ENCODE peak calls at places on chromosomes 4 and X, in eight cellular contexts. Q, R, Z, K, D, A, T and B are unnamed samples.
A peak's percentile ranks its signal among the peaks of the same experiment; 100 is the strongest.

GRCh38 chr4:13151178-13151577 is 333.0 kb downstream of the RAB28 start:
- DNase-seq in Q (no peak), R (no peak), Z (no peak), K (no peak), D (no peak), A (no peak), T (no peak), B (no peak)

GRCh38 chr4:117447925-117448324 is 362.5 kb upstream of the TRAM1L1 start:
- DNase-seq in Q (no peak), R (no peak), Z (peak; percentile 7), K (no peak), D (no peak), A (no peak), T (no peak), B (no peak)

GRCh38 chr4:10173039-10173753 is 56.6 kb upstream of the WDR1 start:
- DNase-seq in Q (no peak), R (no peak), Z (no peak), K (peak; percentile 42), D (peak; percentile 82), A (no peak), T (peak; percentile 89), B (no peak)

GRCh38 chr4:46676364-46676763 is 232.7 kb downstream of the COX7B2 start:
- DNase-seq in Q (no peak), R (no peak), Z (no peak), K (no peak), D (no peak), A (no peak), T (no peak), B (no peak)

GRCh38 chrX:128992107-128992971 is 531.0 kb downstream of the SMARCA1 start:
- DNase-seq in Q (no peak), R (no peak), Z (no peak), K (no peak), D (no peak), A (no peak), T (no peak), B (peak; percentile 9)

GRCh38 chr4:166073783-166074182 is 200.7 kb downstream of the TLL1 start:
- DNase-seq in Q (no peak), R (no peak), Z (no peak), K (no peak), D (no peak), A (no peak), T (no peak), B (no peak)

GRCh38 chrX:67159437-67159836 is 384.4 kb upstream of the AR start:
- DNase-seq in Q (no peak), R (no peak), Z (no peak), K (no peak), D (no peak), A (no peak), T (no peak), B (no peak)

GRCh38 chr4:3391422-3391821 is 50.3 kb upstream of the HGFAC start:
- DNase-seq in Q (no peak), R (no peak), Z (no peak), K (no peak), D (no peak), A (no peak), T (no peak), B (no peak)

GRCh38 chrX:153643431-153644351 is 3.3 kb upstream of the DUSP9 start:
- DNase-seq in Q (peak; percentile 7), R (no peak), Z (no peak), K (no peak), D (no peak), A (peak; percentile 49), T (peak; percentile 41), B (peak; percentile 83)

GRCh38 chr4:60589425-60589824 is 610.7 kb upstream of the ADGRL3 start:
- DNase-seq in Q (no peak), R (no peak), Z (no peak), K (no peak), D (no peak), A (no peak), T (no peak), B (no peak)

GRCh38 chrX:14363719-14364118 is 165.6 kb upstream of the GLRA2 start:
- DNase-seq in Q (no peak), R (no peak), Z (no peak), K (no peak), D (peak; percentile 38), A (no peak), T (peak; percentile 42), B (no peak)

GRCh38 chr4:86935499-86935832 is 655 bp downstream of the AFF1 start:
- DNase-seq in Q (no peak), R (no peak), Z (peak; percentile 58), K (no peak), D (no peak), A (no peak), T (no peak), B (peak; percentile 42)

GRCh38 chr4:128854433-128854832 is 44.9 kb downstream of the JADE1 start:
- DNase-seq in Q (no peak), R (no peak), Z (peak; percentile 64), K (peak; percentile 72), D (no peak), A (no peak), T (peak; percentile 31), B (no peak)

GRCh38 chrX:119407681-119408080 is 8.5 kb downstream of the SLC25A43 start:
- DNase-seq in Q (no peak), R (no peak), Z (no peak), K (peak; percentile 2), D (no peak), A (no peak), T (peak; percentile 69), B (no peak)

GRCh38 chrX:133151320-133151719 is 54.4 kb upstream of the USP26 start:
- DNase-seq in Q (no peak), R (no peak), Z (no peak), K (no peak), D (peak; percentile 43), A (no peak), T (peak; percentile 14), B (no peak)

GRCh38 chrX:8647176-8647575 is 84.8 kb downstream of the ANOS1 start:
- DNase-seq in Q (no peak), R (no peak), Z (no peak), K (no peak), D (peak; percentile 67), A (no peak), T (no peak), B (no peak)

GRCh38 chrX:29671426-29671825 is 543.9 kb upstream of the MAGEB2 start:
- DNase-seq in Q (no peak), R (no peak), Z (no peak), K (no peak), D (no peak), A (no peak), T (no peak), B (no peak)

GRCh38 chrX:39289827-39290226 is 488.6 kb downstream of the MID1IP1 start:
- DNase-seq in Q (no peak), R (no peak), Z (no peak), K (no peak), D (no peak), A (no peak), T (no peak), B (no peak)

GRCh38 chr4:34676390-34676789 is 1567.9 kb downstream of the ARAP2 start:
- DNase-seq in Q (no peak), R (no peak), Z (no peak), K (no peak), D (no peak), A (no peak), T (no peak), B (no peak)

DNA sequence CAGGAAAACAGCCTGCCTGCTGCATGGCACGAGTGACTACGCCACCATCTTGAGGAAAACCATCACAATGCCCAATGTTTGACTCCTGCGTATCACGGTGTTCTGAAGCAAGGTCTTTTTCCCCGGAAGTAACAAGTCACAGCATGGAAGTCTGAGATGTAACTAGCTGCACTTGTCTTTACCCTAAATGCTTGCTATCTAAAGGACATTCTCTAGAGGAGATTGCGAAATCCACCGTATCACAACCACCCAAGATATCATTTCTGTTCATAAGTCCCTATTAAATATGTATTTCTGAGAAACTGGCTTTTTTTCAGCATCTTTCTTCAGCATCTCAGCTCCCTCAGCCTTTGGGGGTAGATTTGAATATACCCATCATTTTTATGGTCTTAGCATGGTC is 1565.1 kb downstream of the ARAP2 start:
- DNase-seq in Q (no peak), R (no peak), Z (no peak), K (no peak), D (no peak), A (no peak), T (no peak), B (no peak)
- H3K27ac ChIP-seq in Q (no peak overlapping the region), R (no peak overlapping the region), Z (no peak overlapping the region), K (no peak overlapping the region), D (no peak overlapping the region), A (no peak overlapping the region), T (no peak overlapping the region), B (no peak overlapping the region)

GRCh38 chrX:48003367-48003757 is 427 bp downstream of the ZNF182 start:
- DNase-seq in Q (peak; percentile 12), R (no peak), Z (peak; percentile 38), K (no peak), D (no peak), A (no peak), T (no peak), B (peak; percentile 38)

GRCh38 chrX:48003758-48004457 is at the start of gene ZNF182:
- DNase-seq in Q (peak; percentile 89), R (peak; percentile 95), Z (peak; percentile 94), K (peak; percentile 82), D (peak; percentile 73), A (peak; percentile 95), T (peak; percentile 94), B (peak; percentile 98)

DNA sequence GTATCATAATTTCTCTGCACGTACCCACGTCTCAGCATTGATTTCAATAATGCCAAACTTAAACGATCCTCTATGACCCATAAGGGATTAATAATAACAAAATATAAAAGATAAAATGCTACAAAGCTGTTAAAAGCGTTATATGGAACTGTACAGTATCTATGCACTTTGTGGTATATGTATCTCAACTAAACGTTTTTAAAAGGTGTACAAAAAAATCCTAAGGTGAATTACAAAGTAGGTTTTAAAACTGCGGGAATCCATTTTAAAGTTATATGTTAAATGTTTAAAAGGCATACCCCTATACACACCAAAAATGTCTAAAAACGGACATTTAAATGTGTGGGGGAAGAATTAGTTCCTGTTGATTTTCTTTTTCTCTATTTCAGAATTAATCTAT is 860 bp downstream of the ZNF182 start:
- DNase-seq in Q (no peak), R (no peak), Z (no peak), K (no peak), D (no peak), A (no peak), T (no peak), B (no peak)
- H3K27ac ChIP-seq in Q (no peak overlapping the region), R (no peak overlapping the region), Z (peak overlapping the region; percentile 79), K (no peak overlapping the region), D (no peak overlapping the region), A (no peak overlapping the region), T (no peak overlapping the region), B (no peak overlapping the region)

GRCh38 chrX:24928114-24928513 is 87.7 kb downstream of the ARX start:
- DNase-seq in Q (no peak), R (no peak), Z (no peak), K (no peak), D (no peak), A (no peak), T (no peak), B (no peak)
- H3K27ac ChIP-seq in Q (no peak overlapping the region), R (no peak overlapping the region), Z (no peak overlapping the region), K (no peak overlapping the region), D (no peak overlapping the region), A (no peak overlapping the region), T (no peak overlapping the region), B (no peak overlapping the region)

DNA sequence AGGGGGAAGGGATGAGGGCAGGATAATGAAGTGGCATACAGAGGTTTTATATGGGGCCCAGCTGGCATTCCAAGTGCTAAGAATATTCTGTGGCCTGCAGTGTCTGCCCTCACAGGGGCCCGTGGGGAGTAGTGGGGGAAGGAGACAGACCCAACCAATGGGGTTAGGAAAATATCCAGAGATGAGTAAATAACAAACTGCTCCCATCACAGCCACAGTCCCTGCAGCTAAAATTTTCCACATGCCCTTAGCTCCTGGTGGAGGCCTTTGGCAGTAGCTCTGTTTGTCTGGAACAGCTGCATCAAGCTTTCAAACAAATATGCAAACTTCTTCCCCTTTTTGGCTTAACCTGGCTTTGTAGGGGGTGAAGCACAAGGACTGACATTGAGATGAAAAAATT is 3.1 kb downstream of the SRPX2 start:
- DNase-seq in Q (peak; percentile 33), R (no peak), Z (no peak), K (no peak), D (no peak), A (no peak), T (peak; percentile 48), B (no peak)
- H3K27ac ChIP-seq in Q (no peak overlapping the region), R (no peak overlapping the region), Z (no peak overlapping the region), K (peak overlapping the region; percentile 94), D (no peak overlapping the region), A (no peak overlapping the region), T (peak overlapping the region; percentile 100), B (no peak overlapping the region)